ENCODE peak calls at places on chromosomes 16 and 17, in seven cellular contexts. One of them, this sample, is unnamed.

GRCh38 chr17:54979657-54980056 is 11.1 kb downstream of the STXBP4 start:
- DNase-seq in BJ: no peak
- DNase-seq in left ventricle myocardium superior: no peak
- DNase-seq in GOT3: no peak
- DNase-seq in tibial nerve: no peak
- DNase-seq in GM18507: no peak
- DNase-seq in right lobe of liver: no peak
- DNase-seq in this sample: no peak

GRCh38 chr16:57165923-57166322 is 19.9 kb downstream of the PSME3IP1 start:
- DNase-seq in BJ: no peak
- DNase-seq in GM18507: no peak
- DNase-seq in right lobe of liver: no peak
- DNase-seq in tibial nerve: no peak
- DNase-seq in left ventricle myocardium superior: no peak
- DNase-seq in GOT3: no peak
- DNase-seq in this sample: no peak

GRCh38 chr17:73010414-73010813 is 82.1 kb downstream of the SLC39A11 start:
- DNase-seq in GM18507: no peak
- DNase-seq in GOT3: no peak
- DNase-seq in right lobe of liver: no peak
- DNase-seq in left ventricle myocardium superior: no peak
- DNase-seq in BJ: no peak
- DNase-seq in tibial nerve: no peak
- DNase-seq in this sample: no peak

GRCh38 chr17:29167393-29168078 is 12.7 kb downstream of the MYO18A start:
- DNase-seq in right lobe of liver: no peak
- DNase-seq in GOT3: no peak
- DNase-seq in GM18507: no peak
- DNase-seq in tibial nerve: no peak
- DNase-seq in left ventricle myocardium superior: no peak
- DNase-seq in BJ: no peak
- DNase-seq in this sample: no peak

GRCh38 chr16:2003827-2004641 is 5.6 kb downstream of the ZNF598 start:
- DNase-seq in BJ: peak
- DNase-seq in tibial nerve: peak
- DNase-seq in right lobe of liver: peak
- DNase-seq in GOT3: no peak
- DNase-seq in GM18507: peak
- DNase-seq in left ventricle myocardium superior: peak
- DNase-seq in this sample: no peak

GRCh38 chr17:51668155-51668962 is 408.0 kb downstream of the UTP18 start:
- DNase-seq in tibial nerve: no peak
- DNase-seq in GOT3: no peak
- DNase-seq in right lobe of liver: no peak
- DNase-seq in GM18507: no peak
- DNase-seq in left ventricle myocardium superior: no peak
- DNase-seq in BJ: no peak
- DNase-seq in this sample: no peak

GRCh38 chr16:4679156-4679853 is 14.1 kb upstream of the NUDT16L1 start:
- DNase-seq in GOT3: no peak
- DNase-seq in left ventricle myocardium superior: peak
- DNase-seq in GM18507: no peak
- DNase-seq in BJ: no peak
- DNase-seq in tibial nerve: no peak
- DNase-seq in right lobe of liver: peak
- DNase-seq in this sample: no peak

GRCh38 chr17:41835800-41836549 is at the start of gene NT5C3B:
- DNase-seq in BJ: no peak
- DNase-seq in left ventricle myocardium superior: peak
- DNase-seq in GM18507: peak
- DNase-seq in GOT3: no peak
- DNase-seq in right lobe of liver: peak
- DNase-seq in tibial nerve: no peak
- DNase-seq in this sample: no peak

GRCh38 chr17:78568494-78569115 is 8.6 kb downstream of the DNAH17 start:
- DNase-seq in BJ: no peak
- DNase-seq in left ventricle myocardium superior: no peak
- DNase-seq in GM18507: no peak
- DNase-seq in right lobe of liver: no peak
- DNase-seq in tibial nerve: no peak
- DNase-seq in GOT3: no peak
- DNase-seq in this sample: no peak

GRCh38 chr17:75498726-75499213 is 16.6 kb downstream of the CASKIN2 start:
- DNase-seq in BJ: no peak
- DNase-seq in GM18507: no peak
- DNase-seq in tibial nerve: no peak
- DNase-seq in GOT3: no peak
- DNase-seq in left ventricle myocardium superior: peak
- DNase-seq in right lobe of liver: no peak
- DNase-seq in this sample: no peak

GRCh38 chr17:78132086-78132676 is 1.6 kb downstream of the TMC8 start:
- DNase-seq in GOT3: no peak
- DNase-seq in tibial nerve: no peak
- DNase-seq in right lobe of liver: peak
- DNase-seq in BJ: no peak
- DNase-seq in left ventricle myocardium superior: peak
- DNase-seq in GM18507: no peak
- DNase-seq in this sample: no peak

GRCh38 chr16:280552-280951 is at the start of gene ARHGDIG:
- DNase-seq in GM18507: no peak
- DNase-seq in BJ: no peak
- DNase-seq in GOT3: no peak
- DNase-seq in tibial nerve: no peak
- DNase-seq in right lobe of liver: no peak
- DNase-seq in left ventricle myocardium superior: no peak
- DNase-seq in this sample: no peak

GRCh38 chr17:80866050-80866793 is 125.4 kb upstream of the CHMP6 start:
- DNase-seq in right lobe of liver: peak
- DNase-seq in tibial nerve: peak
- DNase-seq in GOT3: no peak
- DNase-seq in GM18507: peak
- DNase-seq in left ventricle myocardium superior: peak
- DNase-seq in BJ: no peak
- DNase-seq in this sample: no peak

GRCh38 chr17:31394544-31394943 is 3.1 kb downstream of the RAB11FIP4 start:
- DNase-seq in GOT3: no peak
- DNase-seq in right lobe of liver: peak
- DNase-seq in GM18507: no peak
- DNase-seq in left ventricle myocardium superior: peak
- DNase-seq in BJ: peak
- DNase-seq in tibial nerve: peak
- DNase-seq in this sample: peak

GRCh38 chr17:2892305-2892971 is 96.2 kb downstream of the RAP1GAP2 start:
- DNase-seq in tibial nerve: no peak
- DNase-seq in GM18507: no peak
- DNase-seq in BJ: peak
- DNase-seq in left ventricle myocardium superior: no peak
- DNase-seq in right lobe of liver: no peak
- DNase-seq in GOT3: no peak
- DNase-seq in this sample: peak

GRCh38 chr16:29907973-29908372 is 7.7 kb downstream of the ASPHD1 start:
- DNase-seq in left ventricle myocardium superior: no peak
- DNase-seq in GOT3: no peak
- DNase-seq in GM18507: no peak
- DNase-seq in right lobe of liver: no peak
- DNase-seq in tibial nerve: no peak
- DNase-seq in BJ: no peak
- DNase-seq in this sample: no peak

GRCh38 chr16:8167436-8167835 is 422.9 kb downstream of the TMEM114 start:
- DNase-seq in tibial nerve: no peak
- DNase-seq in BJ: no peak
- DNase-seq in GOT3: no peak
- DNase-seq in left ventricle myocardium superior: no peak
- DNase-seq in right lobe of liver: no peak
- DNase-seq in GM18507: no peak
- DNase-seq in this sample: no peak

GRCh38 chr17:49214665-49215360 is 4.3 kb downstream of the ABI3 start:
- DNase-seq in tibial nerve: peak
- DNase-seq in GM18507: no peak
- DNase-seq in GOT3: no peak
- DNase-seq in right lobe of liver: no peak
- DNase-seq in BJ: no peak
- DNase-seq in left ventricle myocardium superior: peak
- DNase-seq in this sample: no peak

GRCh38 chr17:27657620-27658019 is 26.6 kb downstream of the LGALS9 start:
- DNase-seq in GOT3: no peak
- DNase-seq in right lobe of liver: no peak
- DNase-seq in tibial nerve: no peak
- DNase-seq in GM18507: no peak
- DNase-seq in BJ: no peak
- DNase-seq in left ventricle myocardium superior: no peak
- DNase-seq in this sample: no peak

GRCh38 chr16:22763655-22764054 is 50.3 kb upstream of the HS3ST2 start:
- DNase-seq in right lobe of liver: no peak
- DNase-seq in GM18507: no peak
- DNase-seq in BJ: no peak
- DNase-seq in tibial nerve: no peak
- DNase-seq in GOT3: no peak
- DNase-seq in left ventricle myocardium superior: no peak
- DNase-seq in this sample: no peak

GRCh38 chr17:2214887-2215615 is 88.5 kb downstream of the SMG6 start:
- DNase-seq in GOT3: no peak
- DNase-seq in BJ: peak
- DNase-seq in GM18507: no peak
- DNase-seq in right lobe of liver: no peak
- DNase-seq in left ventricle myocardium superior: peak
- DNase-seq in tibial nerve: no peak
- DNase-seq in this sample: no peak

GRCh38 chr17:73371285-73371684 is 59.5 kb upstream of the CDC42EP4 start:
- DNase-seq in GM18507: no peak
- DNase-seq in GOT3: no peak
- DNase-seq in BJ: peak
- DNase-seq in right lobe of liver: no peak
- DNase-seq in left ventricle myocardium superior: no peak
- DNase-seq in tibial nerve: no peak
- DNase-seq in this sample: peak

GRCh38 chr16:24580665-24581064 is 41.3 kb downstream of the RBBP6 start:
- DNase-seq in GM18507: no peak
- DNase-seq in GOT3: no peak
- DNase-seq in BJ: no peak
- DNase-seq in tibial nerve: no peak
- DNase-seq in left ventricle myocardium superior: no peak
- DNase-seq in right lobe of liver: no peak
- DNase-seq in this sample: peak

GRCh38 chr17:9714801-9715200 is 69.5 kb downstream of the USP43 start:
- DNase-seq in GOT3: no peak
- DNase-seq in BJ: no peak
- DNase-seq in GM18507: no peak
- DNase-seq in tibial nerve: no peak
- DNase-seq in right lobe of liver: no peak
- DNase-seq in left ventricle myocardium superior: no peak
- DNase-seq in this sample: no peak

GRCh38 chr16:86910146-86910805 is 331.9 kb downstream of the FOXL1 start:
- DNase-seq in tibial nerve: no peak
- DNase-seq in right lobe of liver: no peak
- DNase-seq in GOT3: no peak
- DNase-seq in BJ: no peak
- DNase-seq in left ventricle myocardium superior: no peak
- DNase-seq in GM18507: peak
- DNase-seq in this sample: no peak

GRCh38 chr16:76963614-76964315 is 227.2 kb upstream of the MON1B start:
- DNase-seq in GOT3: no peak
- DNase-seq in left ventricle myocardium superior: no peak
- DNase-seq in BJ: no peak
- DNase-seq in tibial nerve: no peak
- DNase-seq in right lobe of liver: no peak
- DNase-seq in GM18507: no peak
- DNase-seq in this sample: no peak

GRCh38 chr17:50920891-50921595 is 54.9 kb upstream of the TOB1 start:
- DNase-seq in GOT3: no peak
- DNase-seq in tibial nerve: no peak
- DNase-seq in BJ: no peak
- DNase-seq in GM18507: no peak
- DNase-seq in right lobe of liver: peak
- DNase-seq in left ventricle myocardium superior: no peak
- DNase-seq in this sample: no peak